ENCODE peak calls at places on chromosomes 2 and 18, in six cellular contexts. Y, I, P, T, D and F are unnamed samples.

GRCh38 chr18:37251679-37252078 is 313.9 kb downstream of the CELF4 start:
- DNase-seq in Y (no peak), I (no peak), P (no peak), T (no peak), D (no peak), F (peak; percentile 59)

GRCh38 chr2:203763425-203764272 is 57.2 kb downstream of the CD28 start:
- DNase-seq in Y (no peak), I (no peak), P (no peak), T (no peak), D (no peak), F (no peak)

GRCh38 chr18:56869189-56869777 is 218.1 kb downstream of the WDR7 start:
- DNase-seq in Y (peak; percentile 75), I (no peak), P (no peak), T (peak; percentile 68), D (peak; percentile 73), F (no peak)

GRCh38 chr2:203453858-203454451 is 81.1 kb downstream of the RAPH1 start:
- DNase-seq in Y (peak; percentile 72), I (peak; percentile 28), P (no peak), T (peak; percentile 39), D (peak; percentile 72), F (no peak)

GRCh38 chr18:79681484-79682387 is 2.1 kb downstream of the CTDP1 start:
- DNase-seq in Y (no peak), I (no peak), P (peak; percentile 53), T (no peak), D (no peak), F (no peak)

GRCh38 chr18:9722691-9723090 is 14.6 kb downstream of the RAB31 start:
- DNase-seq in Y (peak; percentile 54), I (no peak), P (no peak), T (no peak), D (no peak), F (peak; percentile 57)

GRCh38 chr2:231152800-231153557 is 28.1 kb upstream of the HTR2B start:
- DNase-seq in Y (peak; percentile 82), I (no peak), P (no peak), T (no peak), D (peak; percentile 86), F (no peak)

GRCh38 chr2:190533968-190534309 is 583 bp downstream of the NEMP2 start:
- DNase-seq in Y (peak; percentile 45), I (no peak), P (peak; percentile 17), T (no peak), D (no peak), F (peak; percentile 33)

GRCh38 chr2:210655229-210655628 is 98.8 kb downstream of the CPS1 start:
- DNase-seq in Y (peak; percentile 20), I (no peak), P (no peak), T (no peak), D (peak; percentile 8), F (no peak)